ENCODE peak calls at places on chromosomes 4 and X, in nine cellular contexts. One of them, this sample, is unnamed.

GRCh38 chr4:74330295-74330750 is 22.1 kb downstream of the EPGN start:
- DNase-seq in A549: no peak
- DNase-seq in lower leg skin: no peak
- DNase-seq in heart left ventricle: no peak
- DNase-seq in body of pancreas: no peak
- DNase-seq in suprapubic skin: no peak
- DNase-seq in H1: no peak
- DNase-seq in transverse colon: no peak
- DNase-seq in uterus: no peak
- DNase-seq in this sample: no peak

GRCh38 chr4:84159767-84160166 is 339.3 kb downstream of the NKX6-1 start:
- DNase-seq in A549: no peak
- DNase-seq in lower leg skin: no peak
- DNase-seq in heart left ventricle: no peak
- DNase-seq in body of pancreas: no peak
- DNase-seq in suprapubic skin: no peak
- DNase-seq in H1: peak; percentile 33
- DNase-seq in transverse colon: no peak
- DNase-seq in uterus: no peak
- DNase-seq in this sample: no peak

GRCh38 chr4:80183196-80184052 is 13.9 kb upstream of the PRDM8 start:
- DNase-seq in A549: no peak
- DNase-seq in lower leg skin: no peak
- DNase-seq in heart left ventricle: no peak
- DNase-seq in body of pancreas: peak; percentile 15
- DNase-seq in suprapubic skin: no peak
- DNase-seq in H1: no peak
- DNase-seq in transverse colon: peak; percentile 31
- DNase-seq in uterus: peak; percentile 59
- DNase-seq in this sample: peak; percentile 35

GRCh38 chr4:40321671-40322131 is 13.4 kb upstream of the CHRNA9 start:
- DNase-seq in A549: no peak
- DNase-seq in lower leg skin: no peak
- DNase-seq in heart left ventricle: no peak
- DNase-seq in body of pancreas: no peak
- DNase-seq in suprapubic skin: no peak
- DNase-seq in H1: no peak
- DNase-seq in transverse colon: no peak
- DNase-seq in uterus: no peak
- DNase-seq in this sample: no peak

GRCh38 chr4:61540944-61541343 is 340.8 kb downstream of the ADGRL3 start:
- DNase-seq in A549: peak; percentile 0
- DNase-seq in lower leg skin: no peak
- DNase-seq in heart left ventricle: no peak
- DNase-seq in body of pancreas: no peak
- DNase-seq in suprapubic skin: no peak
- DNase-seq in H1: no peak
- DNase-seq in transverse colon: peak; percentile 80
- DNase-seq in uterus: no peak
- DNase-seq in this sample: no peak

GRCh38 chr4:40292313-40292759 is 42.8 kb upstream of the CHRNA9 start:
- DNase-seq in A549: no peak
- DNase-seq in lower leg skin: no peak
- DNase-seq in heart left ventricle: no peak
- DNase-seq in body of pancreas: no peak
- DNase-seq in suprapubic skin: no peak
- DNase-seq in H1: no peak
- DNase-seq in transverse colon: no peak
- DNase-seq in uterus: no peak
- DNase-seq in this sample: no peak

GRCh38 chr4:173529505-173530325 is at the start of gene HAND2:
- DNase-seq in A549: peak; percentile 60
- DNase-seq in lower leg skin: peak; percentile 71
- DNase-seq in heart left ventricle: peak; percentile 91
- DNase-seq in body of pancreas: no peak
- DNase-seq in suprapubic skin: no peak
- DNase-seq in H1: no peak
- DNase-seq in transverse colon: peak; percentile 64
- DNase-seq in uterus: peak; percentile 93
- DNase-seq in this sample: no peak

GRCh38 chrX:21657318-21658151 is 595 bp downstream of the KLHL34 start:
- DNase-seq in A549: no peak
- DNase-seq in lower leg skin: no peak
- DNase-seq in heart left ventricle: no peak
- DNase-seq in body of pancreas: no peak
- DNase-seq in suprapubic skin: no peak
- DNase-seq in H1: no peak
- DNase-seq in transverse colon: no peak
- DNase-seq in uterus: no peak
- DNase-seq in this sample: no peak

GRCh38 chrX:47144626-47145407 is at the start of the genes NDUFB11 and RBM10:
- DNase-seq in A549: peak; percentile 86
- DNase-seq in lower leg skin: peak; percentile 90
- DNase-seq in heart left ventricle: peak; percentile 96
- DNase-seq in body of pancreas: peak; percentile 91
- DNase-seq in suprapubic skin: peak; percentile 96
- DNase-seq in H1: peak; percentile 70
- DNase-seq in transverse colon: peak; percentile 94
- DNase-seq in uterus: peak; percentile 90
- DNase-seq in this sample: peak; percentile 94
- TF ChIP-seq POLR2A in A549: peak; percentile 81
- TF ChIP-seq POLR2A in lower leg skin: no peak
- TF ChIP-seq POLR2A in heart left ventricle: no peak
- TF ChIP-seq POLR2A in body of pancreas: peak; percentile 63
- TF ChIP-seq POLR2A in suprapubic skin: no peak
- TF ChIP-seq POLR2A in H1: peak; percentile 79
- TF ChIP-seq POLR2A in transverse colon: peak; percentile 86
- TF ChIP-seq POLR2A in uterus: peak; percentile 68
- TF ChIP-seq POLR2A in this sample: peak; percentile 72

DNA sequence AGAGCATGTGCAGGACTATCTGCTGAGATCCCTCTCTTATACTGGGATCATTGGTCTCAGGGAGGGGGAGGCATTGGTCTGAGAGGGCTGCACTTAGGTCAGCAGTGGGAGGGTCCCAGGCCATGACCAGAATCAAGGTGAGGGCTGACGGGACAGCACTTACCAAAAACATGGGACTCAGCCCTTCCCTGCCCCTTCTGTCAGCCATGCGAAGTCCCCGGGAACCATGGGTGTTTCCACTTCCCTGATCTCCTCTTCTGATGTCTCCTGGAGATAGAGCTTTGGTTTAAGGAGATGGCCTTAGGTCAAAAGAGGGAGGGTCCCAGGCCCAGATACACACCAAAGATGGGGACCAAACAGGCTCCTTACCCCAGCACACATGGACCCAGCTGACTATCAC is 12.9 kb upstream of the HSFX1 start:
- DNase-seq in A549: no peak
- DNase-seq in lower leg skin: no peak
- DNase-seq in heart left ventricle: no peak
- DNase-seq in body of pancreas: no peak
- DNase-seq in suprapubic skin: no peak
- DNase-seq in H1: no peak
- DNase-seq in transverse colon: no peak
- DNase-seq in uterus: no peak
- DNase-seq in this sample: no peak
- TF ChIP-seq POLR2A in A549: no peak
- TF ChIP-seq POLR2A in lower leg skin: no peak
- TF ChIP-seq POLR2A in heart left ventricle: no peak
- TF ChIP-seq POLR2A in body of pancreas: no peak
- TF ChIP-seq POLR2A in suprapubic skin: no peak
- TF ChIP-seq POLR2A in H1: no peak
- TF ChIP-seq POLR2A in transverse colon: no peak
- TF ChIP-seq POLR2A in uterus: no peak
- TF ChIP-seq POLR2A in this sample: no peak

DNA sequence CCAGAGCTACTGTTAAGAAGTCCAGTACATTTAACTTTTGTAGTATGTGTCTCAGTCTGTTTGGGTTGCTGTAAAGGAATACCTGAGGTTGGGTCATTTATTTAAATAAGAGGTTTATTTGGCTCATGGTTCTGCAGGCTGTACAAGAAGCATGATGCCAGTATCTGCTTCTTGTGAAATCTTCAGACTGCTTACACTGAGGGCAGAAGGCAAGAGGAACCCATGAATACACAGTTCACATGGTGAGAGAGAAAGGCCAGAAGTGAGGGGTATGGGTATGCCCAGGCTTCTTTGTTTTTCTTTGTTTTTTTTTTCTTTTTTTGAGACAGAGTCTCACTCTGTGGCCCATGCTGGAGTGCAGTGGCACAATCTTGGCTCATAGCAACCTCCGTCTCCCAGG is 6.0 kb upstream of the CISD2 start:
- DNase-seq in A549: no peak
- DNase-seq in lower leg skin: no peak
- DNase-seq in heart left ventricle: no peak
- DNase-seq in body of pancreas: no peak
- DNase-seq in suprapubic skin: no peak
- DNase-seq in H1: no peak
- DNase-seq in transverse colon: no peak
- DNase-seq in uterus: no peak
- DNase-seq in this sample: no peak
- TF ChIP-seq POLR2A in A549: no peak
- TF ChIP-seq POLR2A in lower leg skin: no peak
- TF ChIP-seq POLR2A in heart left ventricle: no peak
- TF ChIP-seq POLR2A in body of pancreas: no peak
- TF ChIP-seq POLR2A in suprapubic skin: no peak
- TF ChIP-seq POLR2A in H1: no peak
- TF ChIP-seq POLR2A in transverse colon: no peak
- TF ChIP-seq POLR2A in uterus: no peak
- TF ChIP-seq POLR2A in this sample: no peak

GRCh38 chr4:158219623-158220022 is 9.3 kb downstream of the TMEM144 start:
- DNase-seq in A549: no peak
- DNase-seq in lower leg skin: no peak
- DNase-seq in heart left ventricle: no peak
- DNase-seq in body of pancreas: no peak
- DNase-seq in suprapubic skin: no peak
- DNase-seq in H1: no peak
- DNase-seq in transverse colon: no peak
- DNase-seq in uterus: no peak
- DNase-seq in this sample: no peak
- TF ChIP-seq POLR2A in A549: no peak
- TF ChIP-seq POLR2A in lower leg skin: no peak
- TF ChIP-seq POLR2A in heart left ventricle: no peak
- TF ChIP-seq POLR2A in body of pancreas: no peak
- TF ChIP-seq POLR2A in suprapubic skin: no peak
- TF ChIP-seq POLR2A in H1: no peak
- TF ChIP-seq POLR2A in transverse colon: no peak
- TF ChIP-seq POLR2A in uterus: no peak
- TF ChIP-seq POLR2A in this sample: no peak

GRCh38 chrX:65706041-65706828 is 38.8 kb downstream of the MSN start:
- DNase-seq in A549: peak; percentile 30
- DNase-seq in lower leg skin: peak; percentile 20
- DNase-seq in heart left ventricle: peak; percentile 61
- DNase-seq in body of pancreas: no peak
- DNase-seq in suprapubic skin: no peak
- DNase-seq in H1: no peak
- DNase-seq in transverse colon: no peak
- DNase-seq in uterus: no peak
- DNase-seq in this sample: peak; percentile 37
- TF ChIP-seq POLR2A in A549: no peak
- TF ChIP-seq POLR2A in lower leg skin: no peak
- TF ChIP-seq POLR2A in heart left ventricle: no peak
- TF ChIP-seq POLR2A in body of pancreas: no peak
- TF ChIP-seq POLR2A in suprapubic skin: no peak
- TF ChIP-seq POLR2A in H1: no peak
- TF ChIP-seq POLR2A in transverse colon: no peak
- TF ChIP-seq POLR2A in uterus: no peak
- TF ChIP-seq POLR2A in this sample: no peak